ENCODE peak calls at places on chromosomes 6 and 20, in six cellular contexts. M, N, D, R, L and W are unnamed samples.

GRCh38 chr20:49100934-49101333 is 54.8 kb downstream of the CSE1L start:
- DNase-seq in L (no peak), D (no peak), R (no peak), N (no peak), M (no peak), W (no peak)

GRCh38 chr6:45576648-45577624 is 199.2 kb upstream of the SUPT3H start:
- DNase-seq in N (peak), L (no peak), M (no peak), D (no peak), R (no peak), W (no peak)

GRCh38 chr6:72324591-72324990 is 297.3 kb upstream of the KCNQ5 start:
- DNase-seq in N (no peak), R (no peak), D (no peak), M (no peak), L (no peak), W (no peak)

GRCh38 chr20:47272893-47273590 is 83.5 kb downstream of the ZMYND8 start:
- DNase-seq in N (no peak), R (no peak), D (peak), L (peak), M (no peak), W (no peak)

GRCh38 chr6:168737481-168737880 is 296.5 kb downstream of the SMOC2 start:
- DNase-seq in R (no peak), L (no peak), N (no peak), D (no peak), M (no peak), W (no peak)

GRCh38 chr6:170445487-170445886 is 107.6 kb downstream of the PSMB1 start:
- DNase-seq in D (no peak), M (no peak), N (no peak), R (peak), L (no peak), W (no peak)

GRCh38 chr20:47543006-47543431 is 41.3 kb downstream of the NCOA3 start:
- DNase-seq in M (no peak), N (no peak), L (no peak), R (no peak), D (no peak), W (no peak)

GRCh38 chr6:132746049-132746448 is 11.7 kb downstream of the VNN2 start:
- DNase-seq in N (no peak), D (no peak), L (no peak), R (no peak), M (no peak), W (no peak)

GRCh38 chr6:14224359-14225103 is 107.0 kb downstream of the CD83 start:
- DNase-seq in D (no peak), N (no peak), L (no peak), M (no peak), R (no peak), W (no peak)

GRCh38 chr6:42171813-42172595 is 1.2 kb upstream of the GUCA1A start:
- DNase-seq in D (no peak), R (no peak), M (no peak), N (no peak), L (no peak), W (no peak)

GRCh38 chr6:56693246-56693607 is 50.5 kb upstream of the DST start:
- DNase-seq in N (peak), D (peak), L (no peak), M (no peak), R (peak), W (no peak)

GRCh38 chr20:53270792-53271375 is 298.7 kb downstream of the TSHZ2 start:
- DNase-seq in R (no peak), L (no peak), N (no peak), M (no peak), D (no peak), W (no peak)

GRCh38 chr6:122778961-122779671 is 400 bp upstream of the FABP7 start:
- DNase-seq in N (no peak), D (no peak), L (no peak), M (no peak), R (no peak), W (no peak)

GRCh38 chr6:139855741-139856206 is 481.3 kb upstream of the CITED2 start:
- DNase-seq in D (no peak), M (no peak), L (no peak), R (no peak), N (no peak), W (no peak)

GRCh38 chr20:64230461-64231145 is 24.9 kb upstream of the PCMTD2 start:
- DNase-seq in R (peak), D (no peak), M (no peak), N (peak), L (no peak), W (peak)

GRCh38 chr6:129853996-129854711 is 7.0 kb downstream of the TMEM244 start:
- DNase-seq in N (no peak), D (no peak), M (no peak), L (no peak), R (no peak), W (no peak)

GRCh38 chr6:10613077-10613476 is 81.3 kb downstream of the C6orf52 start:
- DNase-seq in N (no peak), L (no peak), R (no peak), D (no peak), M (no peak), W (no peak)

GRCh38 chr6:90131614-90132423 is 164.8 kb downstream of the BACH2 start:
- DNase-seq in L (no peak), M (no peak), D (no peak), N (no peak), R (peak), W (no peak)

GRCh38 chr6:160926281-160927276 is 65.0 kb upstream of the MAP3K4 start:
- DNase-seq in N (no peak), R (no peak), D (no peak), L (no peak), M (no peak), W (no peak)

GRCh38 chr6:2021713-2022125 is 223.7 kb downstream of the GMDS start:
- DNase-seq in M (no peak), D (peak), R (peak), N (peak), L (no peak), W (peak)

GRCh38 chr6:146047356-146047755 is 18.5 kb downstream of the GRM1 start:
- DNase-seq in N (no peak), R (no peak), M (no peak), D (no peak), L (no peak), W (no peak)

GRCh38 chr6:127971945-127972391 is 71.1 kb upstream of the THEMIS start:
- DNase-seq in N (no peak), D (no peak), R (no peak), M (no peak), L (peak), W (no peak)

GRCh38 chr6:108588586-108588985 is 27.9 kb downstream of the FOXO3 start:
- DNase-seq in M (no peak), R (no peak), L (no peak), N (no peak), D (no peak), W (no peak)

GRCh38 chr6:132131777-132132176 is 180.6 kb upstream of the CCN2 start:
- DNase-seq in L (no peak), D (no peak), N (no peak), R (peak), M (no peak), W (no peak)

GRCh38 chr20:58010186-58010585 is 218.3 kb downstream of the ANKRD60 start:
- DNase-seq in N (no peak), M (no peak), L (no peak), R (no peak), D (no peak), W (no peak)

GRCh38 chr6:63923139-63923739 is 287.6 kb downstream of the PHF3 start:
- DNase-seq in M (no peak), R (no peak), L (peak), N (no peak), D (no peak), W (no peak)

GRCh38 chr6:138107078-138107751 is at the start of gene PERP:
- DNase-seq in R (peak), M (no peak), D (peak), N (peak), L (peak), W (peak)

GRCh38 chr20:57088436-57088835 is 178.0 kb downstream of the BMP7 start:
- DNase-seq in M (no peak), N (no peak), D (no peak), L (no peak), R (no peak), W (no peak)

GRCh38 chr6:135686784-135687301 is 164.7 kb upstream of the PDE7B start:
- DNase-seq in N (no peak), M (no peak), L (no peak), D (no peak), R (no peak), W (no peak)
- H3K27ac ChIP-seq in N (no peak), M (peak), L (no peak), D (no peak), R (peak), W (no peak)

GRCh38 chr6:151826517-151827142 is 19.1 kb downstream of the ESR1 start:
- DNase-seq in L (no peak), M (no peak), R (no peak), N (no peak), D (no peak), W (no peak)
- H3K27ac ChIP-seq in L (no peak), M (no peak), R (no peak), N (no peak), D (no peak), W (no peak)

GRCh38 chr6:15434823-15435380 is 189.0 kb downstream of the JARID2 start:
- DNase-seq in L (no peak), D (no peak), R (no peak), M (no peak), N (no peak), W (no peak)
- H3K27ac ChIP-seq in L (no peak), D (no peak), R (no peak), M (no peak), N (no peak), W (no peak)

GRCh38 chr6:33702345-33702977 is 9.0 kb downstream of the UQCC2 start:
- DNase-seq in L (no peak), D (peak), N (peak), M (no peak), R (no peak), W (no peak)

GRCh38 chr6:33704215-33704817 is 7.2 kb downstream of the UQCC2 start:
- DNase-seq in L (no peak), D (no peak), N (peak), M (no peak), R (no peak), W (no peak)

GRCh38 chr6:33707771-33708170 is 3.7 kb downstream of the UQCC2 start:
- DNase-seq in D (no peak), N (no peak), M (no peak), L (no peak), R (no peak), W (no peak)

GRCh38 chr6:33706136-33706725 is 5.3 kb downstream of the UQCC2 start:
- DNase-seq in D (no peak), L (no peak), N (peak), R (no peak), M (no peak), W (no peak)

DNA sequence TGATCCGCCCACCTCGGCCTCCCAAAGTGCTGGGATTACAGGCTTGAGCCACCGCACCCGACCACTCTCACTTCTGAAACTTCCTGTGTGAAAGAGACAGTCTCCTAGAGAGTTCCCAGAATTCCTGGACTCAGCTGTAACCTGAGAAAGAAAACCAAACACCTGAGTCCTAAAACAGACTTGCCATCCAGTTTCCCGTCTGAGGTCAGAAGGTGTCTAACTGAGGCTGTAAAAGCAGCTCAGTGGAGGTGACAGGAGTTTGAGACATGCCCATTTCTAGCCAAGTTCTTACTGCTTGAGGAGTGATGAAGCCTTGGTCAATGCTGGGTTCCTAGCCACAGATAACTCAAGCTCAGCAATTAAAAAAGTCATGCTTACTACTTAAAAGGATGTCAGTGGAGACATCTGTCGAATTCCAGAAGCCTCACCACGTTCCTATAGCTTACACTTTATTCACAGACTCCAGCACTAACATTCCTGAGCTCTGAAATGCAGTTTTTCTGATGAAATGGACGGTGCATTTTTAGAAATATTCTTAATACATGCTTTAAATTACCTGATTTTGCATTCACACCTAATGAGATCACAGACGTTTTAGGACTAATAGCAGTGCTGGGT is 6.1 kb downstream of the UQCC2 start:
- DNase-seq in R (no peak), D (no peak), N (peak), M (no peak), L (no peak), W (no peak)
- H3K27ac ChIP-seq in R (no peak), D (no peak), N (no peak), M (peak), L (no peak), W (no peak)

GRCh38 chr20:50141811-50142561 is 11.5 kb downstream of the PEDS1 start:
- DNase-seq in N (no peak), D (no peak), M (no peak), R (no peak), L (no peak), W (no peak)
- H3K27ac ChIP-seq in N (peak), D (no peak), M (peak), R (peak), L (no peak), W (peak)

GRCh38 chr6:126803769-126804168 is 314.7 kb upstream of the RSPO3 start:
- DNase-seq in R (no peak), D (no peak), L (no peak), M (no peak), N (no peak), W (no peak)

GRCh38 chr6:126792340-126792739 is 326.1 kb upstream of the RSPO3 start:
- DNase-seq in N (no peak), D (no peak), M (no peak), R (no peak), L (no peak), W (no peak)

DNA sequence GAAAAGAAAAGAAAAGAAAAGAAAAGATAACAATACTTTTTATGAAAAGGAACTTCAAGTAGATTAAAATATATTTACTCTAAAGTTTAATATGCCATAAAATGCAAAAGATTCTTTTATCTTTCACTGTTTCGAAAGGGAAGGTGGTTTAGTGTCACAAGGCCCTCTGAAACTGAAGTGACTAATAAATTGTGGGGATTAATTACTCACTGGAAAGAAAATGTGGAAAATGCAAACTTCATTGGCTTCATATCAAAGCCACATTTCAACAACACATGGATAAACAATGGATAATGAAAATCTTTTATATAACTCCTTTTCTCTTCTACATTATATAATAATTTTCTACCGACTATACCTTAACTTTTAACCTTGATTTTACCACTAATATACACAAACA is 320.5 kb upstream of the RSPO3 start:
- DNase-seq in M (no peak), N (no peak), R (no peak), D (no peak), L (no peak), W (no peak)
- H3K27ac ChIP-seq in M (no peak), N (no peak), R (no peak), D (no peak), L (no peak), W (no peak)

GRCh38 chr6:21046276-21046675 is 512.0 kb downstream of the CDKAL1 start:
- DNase-seq in N (no peak), L (no peak), M (no peak), R (no peak), D (no peak), W (peak)

GRCh38 chr6:21050930-21051329 is 516.7 kb downstream of the CDKAL1 start:
- DNase-seq in L (no peak), D (no peak), N (no peak), M (no peak), R (no peak), W (no peak)

GRCh38 chr6:21049572-21049971 is 515.3 kb downstream of the CDKAL1 start:
- DNase-seq in R (no peak), M (no peak), D (no peak), L (no peak), N (no peak), W (no peak)

GRCh38 chr6:21045135-21045616 is 510.9 kb downstream of the CDKAL1 start:
- DNase-seq in M (no peak), R (no peak), N (no peak), L (no peak), D (no peak), W (no peak)

GRCh38 chr6:21048047-21048446 is 513.8 kb downstream of the CDKAL1 start:
- DNase-seq in N (no peak), L (no peak), D (no peak), M (no peak), R (no peak), W (no peak)
- H3K27ac ChIP-seq in N (no peak), L (no peak), D (no peak), M (no peak), R (no peak), W (no peak)

GRCh38 chr20:37821691-37822655 is 81.0 kb upstream of the VSTM2L start:
- DNase-seq in R (no peak), D (no peak), L (no peak), M (no peak), N (no peak), W (no peak)
- H3K27ac ChIP-seq in R (no peak), D (no peak), L (no peak), M (no peak), N (no peak), W (no peak)